ENCODE peak calls at places on chromosomes 7 and 10, in five cellular contexts. C, M, P, X and H are unnamed samples.

GRCh38 chr10:43055991-43056567 is 20.8 kb upstream of the RET start:
- DNase-seq in C (no peak), M (no peak), P (no peak), X (no peak), H (no peak)

GRCh38 chr7:14501436-14501835 is 401.1 kb downstream of the DGKB start:
- DNase-seq in C (no peak), M (no peak), P (no peak), X (no peak), H (no peak)

GRCh38 chr7:5827755-5828154 is 46.3 kb upstream of the RNF216 start:
- DNase-seq in C (no peak), M (no peak), P (no peak), X (peak), H (no peak)

GRCh38 chr7:19754521-19755116 is 18.8 kb downstream of the TMEM196 start:
- DNase-seq in C (peak), M (no peak), P (no peak), X (peak), H (no peak)

GRCh38 chr10:7956508-7956907 is 98.0 kb upstream of the GATA3 start:
- DNase-seq in C (peak), M (no peak), P (no peak), X (peak), H (no peak)

GRCh38 chr10:49320191-49320590 is 21.2 kb downstream of the C10orf71 start:
- DNase-seq in C (no peak), M (no peak), P (peak), X (no peak), H (no peak)

GRCh38 chr10:127414024-127414423 is 135.1 kb upstream of the NPS start:
- DNase-seq in C (no peak), M (no peak), P (no peak), X (no peak), H (no peak)

GRCh38 chr7:158702944-158703343 is 1.7 kb downstream of the NCAPG2 start:
- DNase-seq in C (no peak), M (no peak), P (no peak), X (no peak), H (no peak)

GRCh38 chr10:126684171-126684745 is 13.8 kb upstream of the C10orf90 start:
- DNase-seq in C (no peak), M (no peak), P (no peak), X (peak), H (no peak)

GRCh38 chr7:133563196-133563707 is 310.4 kb downstream of the EXOC4 start:
- DNase-seq in C (peak), M (no peak), P (no peak), X (no peak), H (no peak)

GRCh38 chr7:134742688-134743350 is 36.6 kb upstream of the CALD1 start:
- DNase-seq in C (peak), M (no peak), P (no peak), X (peak), H (no peak)

GRCh38 chr7:15737586-15737985 is 51.1 kb upstream of the MEOX2 start:
- DNase-seq in C (no peak), M (no peak), P (no peak), X (no peak), H (no peak)

GRCh38 chr7:124113040-124113439 is 80.2 kb upstream of the TMEM229A start:
- DNase-seq in C (no peak), M (no peak), P (no peak), X (no peak), H (no peak)

GRCh38 chr7:130157700-130158099 is 47.5 kb downstream of the TMEM209 start:
- DNase-seq in C (no peak), M (no peak), P (no peak), X (no peak), H (no peak)

DNA sequence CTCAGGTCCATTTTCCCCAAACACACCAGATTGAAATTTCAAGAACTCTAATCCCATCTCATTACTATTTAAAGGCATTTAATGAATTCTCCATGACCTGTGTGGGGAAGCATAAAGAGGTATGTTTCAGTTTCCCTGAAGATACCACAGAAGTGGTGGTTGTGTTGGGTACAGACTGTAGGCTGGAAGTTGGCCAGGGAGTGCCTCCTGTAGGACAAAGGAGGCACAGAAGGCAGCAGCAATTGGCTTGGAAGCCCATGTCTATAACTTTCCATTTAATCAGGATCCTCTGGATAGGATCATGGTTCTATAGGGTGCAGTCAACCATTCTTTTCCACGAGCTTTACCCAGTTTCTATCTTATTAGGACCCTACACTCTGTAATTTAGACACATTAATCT is 8.6 kb upstream of the BET1 start:
- DNase-seq in C (no peak), M (no peak), P (no peak), X (no peak), H (no peak)
- TF ChIP-seq CTCF in C (no peak), M (no peak), P (peak), X (no peak), H (no peak)

GRCh38 chr10:110355922-110356627 is 51.4 kb upstream of the SMNDC1 start:
- DNase-seq in C (no peak), M (no peak), P (no peak), X (no peak), H (no peak)
- H3K4me3 ChIP-seq in C (no peak), M (no peak), P (no peak), X (no peak), H (no peak)

GRCh38 chr7:143374556-143374955 is 6.6 kb upstream of the ZYX start:
- DNase-seq in C (no peak), M (no peak), P (no peak), X (no peak), H (no peak)

GRCh38 chr7:143375298-143376034 is 5.7 kb upstream of the ZYX start:
- DNase-seq in C (no peak), M (no peak), P (no peak), X (no peak), H (no peak)

GRCh38 chr7:143372070-143372469 is 9.1 kb upstream of the ZYX start:
- DNase-seq in C (no peak), M (peak), P (no peak), X (no peak), H (peak)

GRCh38 chr7:143376396-143376795 is 4.7 kb upstream of the ZYX start:
- DNase-seq in C (no peak), M (no peak), P (no peak), X (no peak), H (no peak)

GRCh38 chr7:143373255-143373794 is 7.8 kb upstream of the ZYX start:
- DNase-seq in C (no peak), M (no peak), P (no peak), X (no peak), H (no peak)
- TF ChIP-seq CTCF in C (no peak), M (no peak), P (no peak), X (no peak), H (no peak)

GRCh38 chr10:70456164-70456563 is 14.7 kb upstream of the NODAL start:
- DNase-seq in C (no peak), M (no peak), P (no peak), X (no peak), H (no peak)

GRCh38 chr10:70458329-70459060 is 17.0 kb upstream of the NODAL start:
- DNase-seq in C (peak), M (peak), P (peak), X (peak), H (peak)

GRCh38 chr10:70459771-70460490 is 18.4 kb upstream of the NODAL start:
- DNase-seq in C (no peak), M (no peak), P (no peak), X (no peak), H (no peak)

GRCh38 chr10:70459061-70459770 is 17.7 kb upstream of the NODAL start:
- DNase-seq in C (no peak), M (no peak), P (peak), X (no peak), H (peak)

DNA sequence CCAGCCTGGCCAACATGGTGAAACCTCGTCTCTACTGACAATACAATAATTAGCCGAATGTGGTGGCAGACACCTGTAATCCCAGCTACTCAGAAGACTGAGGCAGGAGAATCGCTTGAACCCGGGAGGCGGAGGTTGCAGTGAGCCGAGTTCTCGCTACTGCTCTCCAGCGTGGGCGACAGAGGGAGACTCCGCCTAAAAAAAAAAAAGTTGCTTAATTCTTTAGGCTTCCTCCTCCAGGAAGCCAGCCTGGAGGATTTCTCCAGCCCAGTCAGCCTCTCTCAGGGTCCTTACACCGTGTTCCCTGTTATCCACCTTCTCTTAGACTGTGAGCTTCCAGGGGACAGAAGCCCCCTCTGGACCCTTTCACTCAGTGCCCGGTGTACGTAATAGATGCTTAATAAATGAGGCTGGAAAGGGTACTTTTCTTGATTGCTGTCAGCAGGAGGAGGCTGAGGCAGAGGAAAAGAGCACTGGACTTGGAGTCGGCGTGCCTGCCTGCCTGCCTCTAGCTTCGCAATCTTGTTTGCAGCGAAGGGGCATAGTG is 16.4 kb upstream of the NODAL start:
- DNase-seq in C (no peak), M (no peak), P (no peak), X (no peak), H (no peak)
- H3K4me3 ChIP-seq in C (no peak), M (peak), P (peak), X (no peak), H (peak)

GRCh38 chr7:101636822-101637623 is 7.9 kb upstream of the MYL10 start:
- DNase-seq in C (no peak), M (no peak), P (no peak), X (no peak), H (no peak)

GRCh38 chr7:101635484-101635883 is 6.4 kb upstream of the MYL10 start:
- DNase-seq in C (no peak), M (no peak), P (no peak), X (no peak), H (peak)

GRCh38 chr7:101633516-101633915 is 4.4 kb upstream of the MYL10 start:
- DNase-seq in C (no peak), M (no peak), P (no peak), X (no peak), H (peak)

GRCh38 chr7:101632641-101633040 is 3.5 kb upstream of the MYL10 start:
- DNase-seq in C (no peak), M (no peak), P (no peak), X (peak), H (no peak)

GRCh38 chr7:101634196-101634717 is 5.2 kb upstream of the MYL10 start:
- DNase-seq in C (no peak), M (no peak), P (no peak), X (no peak), H (no peak)
- TF ChIP-seq CTCF in C (no peak), M (no peak), P (no peak), X (no peak), H (no peak)

DNA sequence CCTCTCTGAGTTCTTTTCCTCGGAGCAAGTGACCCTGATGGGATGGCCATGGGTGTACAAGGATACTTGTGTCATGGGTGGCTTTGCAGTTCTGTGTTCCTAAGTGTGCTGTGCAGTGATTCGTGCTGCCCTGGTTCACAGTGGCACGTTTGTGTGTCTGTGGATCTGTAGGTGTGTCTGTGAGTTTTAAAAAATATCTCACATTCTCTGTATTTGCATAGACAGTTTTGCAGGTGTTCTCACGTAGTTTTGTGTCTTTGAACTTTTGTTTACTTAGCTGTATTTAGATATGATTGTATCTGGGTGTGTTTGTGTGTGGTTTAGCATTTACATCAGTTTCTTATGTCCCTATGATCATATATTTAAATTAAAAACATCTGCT is 3.7 kb downstream of the ZNF775 start:
- DNase-seq in C (no peak), M (no peak), P (no peak), X (peak), H (no peak)
- H3K4me3 ChIP-seq in C (no peak), M (no peak), P (no peak), X (no peak), H (no peak)

GRCh38 chr7:105304040-105304895 is 84.5 kb downstream of the SRPK2 start:
- DNase-seq in C (peak), M (no peak), P (no peak), X (peak), H (no peak)
- TF ChIP-seq CTCF in C (no peak), M (no peak), P (no peak), X (no peak), H (no peak)